ENCODE peak calls at places on chromosomes 13 and 19, in eight cellular contexts. S is Right ventricle myocardium superior; E is HS-27A; I is activated CD4-positive, alpha-beta T cell treated with anti-CD3 and anti-CD28 coated beads for 24 hours; Y is T-helper 2 cell; O is myocyte; L is activated gamma-delta T cell; X is AG20443. U is an unnamed sample.

GRCh38 chr19:10566408-10566657 is 523 bp upstream of the KRI1 start:
- DNase-seq in L (no peak), X (no peak), I (no peak), E (no peak), Y (no peak), O (no peak), S (no peak), U (no peak)

GRCh38 chr13:31093145-31093885 is 68.4 kb downstream of the HSPH1 start:
- DNase-seq in O (no peak), X (no peak), E (no peak), S (no peak), I (no peak), Y (no peak), L (no peak), U (no peak)

GRCh38 chr13:38086013-38086412 is 216.4 kb upstream of the TRPC4 start:
- DNase-seq in Y (no peak), O (no peak), I (no peak), S (no peak), X (no peak), L (no peak), E (no peak), U (no peak)

GRCh38 chr13:113029487-113030258 is 60.7 kb downstream of the MCF2L start:
- DNase-seq in S (no peak), E (no peak), L (no peak), O (peak; percentile 35), X (peak; percentile 67), Y (no peak), I (peak; percentile 47), U (peak; percentile 42)

GRCh38 chr13:72246396-72246795 is 379.4 kb upstream of the DACH1 start:
- DNase-seq in S (no peak), X (no peak), L (no peak), I (no peak), Y (no peak), E (no peak), O (no peak), U (no peak)

GRCh38 chr13:97279913-97280312 is 57.8 kb downstream of the MBNL2 start:
- DNase-seq in E (no peak), L (no peak), O (no peak), X (peak; percentile 68), I (no peak), S (no peak), Y (no peak), U (no peak)

GRCh38 chr13:37878496-37878895 is 8.9 kb upstream of the TRPC4 start:
- DNase-seq in O (peak; percentile 10), X (peak; percentile 48), L (no peak), E (no peak), I (no peak), S (no peak), Y (no peak), U (no peak)

GRCh38 chr13:68257111-68257842 is 1027.1 kb upstream of the PCDH9 start:
- DNase-seq in I (no peak), E (no peak), L (no peak), Y (no peak), S (no peak), X (no peak), O (peak; percentile 13), U (peak; percentile 13)

GRCh38 chr13:32426981-32427851 is 714 bp downstream of the N4BP2L1 start:
- DNase-seq in O (no peak), S (peak; percentile 63), Y (no peak), X (peak; percentile 66), I (peak; percentile 26), E (no peak), L (peak; percentile 42), U (peak; percentile 57)

GRCh38 chr19:984165-984967 is at the start of gene WDR18:
- DNase-seq in L (peak; percentile 88), S (peak; percentile 97), O (peak; percentile 93), E (peak; percentile 46), Y (peak; percentile 76), X (peak; percentile 100), I (peak; percentile 89), U (peak; percentile 90)

GRCh38 chr13:37747071-37747612 is 122.4 kb downstream of the TRPC4 start:
- DNase-seq in I (no peak), E (peak; percentile 67), Y (no peak), L (no peak), S (no peak), O (peak; percentile 21), X (peak; percentile 19), U (no peak)

GRCh38 chr13:21034602-21035190 is 26.7 kb downstream of the LATS2 start:
- DNase-seq in S (peak; percentile 62), E (no peak), I (no peak), X (no peak), O (peak; percentile 41), Y (no peak), L (no peak), U (no peak)

GRCh38 chr13:29619995-29620394 is 24.5 kb upstream of the SLC7A1 start:
- DNase-seq in L (no peak), I (no peak), O (no peak), X (no peak), E (peak; percentile 45), S (no peak), Y (no peak), U (no peak)

GRCh38 chr19:48530044-48530720 is 18.5 kb upstream of the LMTK3 start:
- DNase-seq in Y (no peak), L (no peak), O (no peak), X (no peak), E (no peak), I (no peak), S (no peak), U (no peak)

GRCh38 chr13:101925731-101926130 is 473.3 kb downstream of the ITGBL1 start:
- DNase-seq in O (no peak), X (no peak), L (no peak), Y (no peak), I (no peak), E (no peak), S (no peak), U (no peak)

GRCh38 chr13:98468929-98469328 is 108.0 kb downstream of the STK24 start:
- DNase-seq in Y (no peak), X (no peak), O (no peak), I (no peak), S (no peak), L (no peak), E (no peak), U (no peak)

GRCh38 chr19:54464044-54464623 is 556 bp upstream of the LENG9 start:
- DNase-seq in I (peak; percentile 85), L (no peak), E (peak; percentile 79), S (peak; percentile 87), O (peak; percentile 72), X (peak; percentile 39), Y (peak; percentile 71), U (peak; percentile 100)

GRCh38 chr19:30023330-30023729 is 81.3 kb downstream of the URI1 start:
- DNase-seq in L (no peak), O (no peak), Y (no peak), X (no peak), E (no peak), I (no peak), S (no peak), U (peak; percentile 37)

GRCh38 chr13:108322206-108322824 is 52.8 kb downstream of the TNFSF13B start:
- DNase-seq in O (peak; percentile 55), X (peak; percentile 55), I (no peak), S (no peak), Y (no peak), L (no peak), E (no peak), U (peak; percentile 81)

GRCh38 chr19:46616631-46617322 is 8.1 kb downstream of the PTGIR start:
- DNase-seq in I (peak; percentile 54), X (peak; percentile 47), O (peak; percentile 86), S (peak; percentile 78), Y (no peak), L (no peak), E (no peak), U (peak; percentile 79)

GRCh38 chr13:26021516-26021915 is 30.3 kb downstream of the SHISA2 start:
- DNase-seq in L (no peak), E (no peak), S (no peak), Y (no peak), O (peak; percentile 85), I (no peak), X (no peak), U (no peak)

GRCh38 chr13:44394649-44395048 is 21.0 kb downstream of the SERP2 start:
- DNase-seq in L (no peak), S (no peak), Y (no peak), E (no peak), O (no peak), I (no peak), X (no peak), U (peak; percentile 29)

GRCh38 chr13:79631260-79631659 is 150.3 kb downstream of the NDFIP2 start:
- DNase-seq in E (peak; percentile 17), X (peak; percentile 67), L (no peak), I (no peak), Y (no peak), O (peak; percentile 93), S (no peak), U (peak; percentile 48)

GRCh38 chr13:54536112-54536511 is 1507.5 kb downstream of the OLFM4 start:
- DNase-seq in L (no peak), I (no peak), E (no peak), Y (no peak), O (no peak), X (no peak), S (no peak), U (peak; percentile 58)

GRCh38 chr19:48726573-48726972 is 7.0 kb upstream of the MAMSTR start:
- DNase-seq in L (no peak), O (no peak), I (no peak), Y (no peak), S (no peak), E (no peak), X (no peak), U (peak; percentile 53)